ENCODE peak calls at places on chromosomes 12 and 14, in six cellular contexts. T is neural progenitor cell; D is CD8-positive, alpha-beta T cell; N is kidney; X is breast epithelium; I is CD4-positive, CD25-positive, alpha-beta regulatory T cell. H is an unnamed sample. For H3K36me3, the result is how much of the 10 kb centered on the place peaks cover.

GRCh38 chr12:27652174-27652763 is 44.0 kb upstream of the REP15 start:
- DNase-seq in T (peak), N (no peak), X (no peak), D (peak), I (peak), H (peak)

GRCh38 chr14:103195828-103196615 is 72.8 kb downstream of the TNFAIP2 start:
- DNase-seq in X (no peak), T (no peak), I (no peak), N (peak), D (no peak), H (no peak)

GRCh38 chr12:131620946-131621681 is 89.8 kb upstream of the SFSWAP start:
- DNase-seq in D (no peak), I (no peak), T (no peak), X (no peak), N (peak), H (no peak)

GRCh38 chr14:105064721-105065143 is 498 bp downstream of the GPR132 start:
- DNase-seq in N (peak), I (no peak), X (no peak), T (peak), D (no peak), H (no peak)

GRCh38 chr12:26878661-26879119 is 45.7 kb upstream of the ITPR2 start:
- DNase-seq in D (no peak), X (peak), T (no peak), I (no peak), N (peak), H (no peak)

GRCh38 chr14:94469261-94469660 is 6.7 kb downstream of the SERPINA9 start:
- DNase-seq in X (no peak), N (no peak), T (no peak), I (no peak), D (no peak), H (no peak)

GRCh38 chr12:32494676-32495075 is 95.3 kb downstream of the FGD4 start:
- DNase-seq in N (no peak), X (no peak), T (no peak), I (no peak), D (no peak), H (no peak)

GRCh38 chr12:53124352-53124723 is 21.1 kb downstream of the SOAT2 start:
- DNase-seq in D (no peak), I (no peak), T (no peak), N (no peak), X (no peak), H (no peak)

GRCh38 chr14:74723134-74723533 is 10.2 kb downstream of the FCF1 start:
- DNase-seq in X (no peak), N (no peak), T (no peak), D (no peak), I (no peak), H (no peak)
- H3K36me3 ChIP-seq in X (under half), N (under half), T (under half), D (under half), I (under half), H (under half)

DNA sequence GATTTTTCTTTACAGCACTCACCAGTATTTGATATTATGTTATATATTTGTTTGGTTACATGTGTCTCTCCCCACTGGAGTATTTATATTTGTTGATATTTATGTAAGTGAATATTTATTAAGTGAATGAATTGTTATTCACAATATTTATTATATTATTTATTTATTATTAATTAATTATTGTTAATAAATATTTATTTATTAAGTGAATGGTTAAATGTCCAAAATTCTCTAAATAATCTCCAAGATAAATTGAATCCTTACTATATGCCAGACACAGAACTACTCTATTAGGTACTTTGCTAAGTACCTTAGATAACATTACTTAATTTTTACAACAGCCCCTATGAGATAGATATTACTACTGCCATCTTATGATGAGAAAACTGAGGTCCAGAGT is 10.2 kb upstream of the CRY1 start:
- DNase-seq in I (no peak), X (no peak), T (no peak), N (no peak), D (no peak), H (no peak)
- H3K4me3 ChIP-seq in I (no peak), X (no peak), T (no peak), N (no peak), D (no peak), H (no peak)

GRCh38 chr12:1760566-1761382 is 59.6 kb upstream of the LRTM2 start:
- DNase-seq in N (no peak), I (no peak), T (no peak), X (no peak), D (no peak), H (no peak)
- H3K36me3 ChIP-seq in N (under half), I (under half), T (under half), X (under half), D (under half), H (under half)

GRCh38 chr14:23237772-23238594 is at the start of gene RNF212B:
- DNase-seq in D (peak), N (peak), X (peak), T (peak), I (peak), H (peak)
- H3K4me3 ChIP-seq in D (peak), N (peak), X (peak), T (peak), I (no peak), H (no peak)

GRCh38 chr14:102047808-102048540 is 38.9 kb downstream of the HSP90AA1 start:
- DNase-seq in D (no peak), T (no peak), X (no peak), N (peak), I (no peak), H (no peak)
- H3K36me3 ChIP-seq in D (half or more), T (under half), X (under half), N (under half), I (half or more), H (half or more)

H was measured in CD4-positive, alpha-beta memory T cell.